ENCODE peak calls at places on chromosomes 7 and 10, in seven cellular contexts. D is suprapubic skin, P is AG04450, H is transverse colon, F is adrenal gland, Z is psoas muscle, B is keratinocyte. N is an unnamed sample.
A peak's percentile ranks its signal among the peaks of the same experiment; 100 is the strongest.

GRCh38 chr10:34955391-34955790 is 134.8 kb downstream of the CUL2 start:
- DNase-seq in D (no peak), P (no peak), H (no peak), F (no peak), Z (no peak), B (no peak), N (no peak)

GRCh38 chr7:121608785-121609184 is 212.7 kb upstream of the FAM3C start:
- DNase-seq in D (no peak), P (no peak), H (no peak), F (peak; percentile 79), Z (no peak), B (no peak), N (no peak)

GRCh38 chr7:19114591-19114855 is 2.9 kb downstream of the TWIST1 start:
- DNase-seq in D (no peak), P (no peak), H (no peak), F (no peak), Z (no peak), B (no peak), N (no peak)

GRCh38 chr10:132689721-132690360 is 96.1 kb downstream of the NKX6-2 start:
- DNase-seq in D (peak; percentile 53), P (no peak), H (no peak), F (no peak), Z (peak; percentile 19), B (no peak), N (peak; percentile 58)

GRCh38 chr10:3068201-3068967 is 1.0 kb downstream of the PFKP start:
- DNase-seq in D (no peak), P (no peak), H (peak; percentile 66), F (peak; percentile 73), Z (peak; percentile 76), B (no peak), N (no peak)

GRCh38 chr7:128352138-128352537 is 8.4 kb upstream of the RBM28 start:
- DNase-seq in D (no peak), P (no peak), H (peak; percentile 33), F (peak; percentile 78), Z (peak; percentile 82), B (no peak), N (peak; percentile 75)

GRCh38 chr10:110591760-110592159 is 24.3 kb downstream of the SMC3 start:
- DNase-seq in D (no peak), P (no peak), H (no peak), F (no peak), Z (no peak), B (no peak), N (no peak)

GRCh38 chr7:22920664-22921063 is 93.3 kb downstream of the HYCC1 start:
- DNase-seq in D (no peak), P (no peak), H (no peak), F (no peak), Z (no peak), B (no peak), N (no peak)

GRCh38 chr7:45922810-45923209 is 1.7 kb upstream of the IGFBP3 start:
- DNase-seq in D (no peak), P (no peak), H (no peak), F (no peak), Z (no peak), B (no peak), N (no peak)

GRCh38 chr10:122655524-122656307 is 43.9 kb downstream of the C10orf120 start:
- DNase-seq in D (no peak), P (no peak), H (no peak), F (peak; percentile 6), Z (no peak), B (no peak), N (no peak)

GRCh38 chr10:91579351-91579985 is 53.4 kb downstream of the PPP1R3C start:
- DNase-seq in D (no peak), P (no peak), H (no peak), F (no peak), Z (no peak), B (no peak), N (no peak)

GRCh38 chr10:31804416-31804815 is 124.2 kb downstream of the ARHGAP12 start:
- DNase-seq in D (no peak), P (no peak), H (no peak), F (no peak), Z (no peak), B (no peak), N (no peak)

GRCh38 chr10:23031318-23031717 is 64.1 kb upstream of the MSRB2 start:
- DNase-seq in D (no peak), P (no peak), H (no peak), F (no peak), Z (no peak), B (no peak), N (no peak)

GRCh38 chr7:158428131-158428841 is 159.3 kb downstream of the PTPRN2 start:
- DNase-seq in D (no peak), P (no peak), H (no peak), F (no peak), Z (no peak), B (no peak), N (no peak)

GRCh38 chr7:100544949-100545635 is 6.1 kb downstream of the AGFG2 start:
- DNase-seq in D (no peak), P (no peak), H (no peak), F (peak; percentile 61), Z (no peak), B (no peak), N (no peak)

GRCh38 chr10:125868372-125868975 is 12.6 kb downstream of the DHX32 start:
- DNase-seq in D (no peak), P (peak; percentile 32), H (peak; percentile 16), F (peak; percentile 42), Z (no peak), B (no peak), N (no peak)

GRCh38 chr7:16916111-16916639 is 34.4 kb upstream of the AGR3 start:
- DNase-seq in D (no peak), P (peak; percentile 63), H (no peak), F (no peak), Z (no peak), B (peak; percentile 74), N (no peak)

GRCh38 chr10:3785849-3786290 is 861 bp upstream of the KLF6 start:
- DNase-seq in D (no peak), P (no peak), H (peak; percentile 58), F (peak; percentile 28), Z (peak; percentile 78), B (no peak), N (peak; percentile 79)

GRCh38 chr10:90229486-90229885 is 528.1 kb downstream of the KIF20B start:
- DNase-seq in D (no peak), P (no peak), H (no peak), F (no peak), Z (no peak), B (no peak), N (no peak)

GRCh38 chr10:90226526-90226925 is 525.1 kb downstream of the KIF20B start:
- DNase-seq in D (no peak), P (no peak), H (no peak), F (no peak), Z (no peak), B (no peak), N (no peak)

GRCh38 chr10:90224791-90225566 is 523.6 kb downstream of the KIF20B start:
- DNase-seq in D (no peak), P (no peak), H (no peak), F (no peak), Z (no peak), B (no peak), N (no peak)

GRCh38 chr10:90227259-90227658 is 525.9 kb downstream of the KIF20B start:
- DNase-seq in D (no peak), P (peak; percentile 11), H (no peak), F (no peak), Z (no peak), B (peak; percentile 90), N (no peak)

DNA sequence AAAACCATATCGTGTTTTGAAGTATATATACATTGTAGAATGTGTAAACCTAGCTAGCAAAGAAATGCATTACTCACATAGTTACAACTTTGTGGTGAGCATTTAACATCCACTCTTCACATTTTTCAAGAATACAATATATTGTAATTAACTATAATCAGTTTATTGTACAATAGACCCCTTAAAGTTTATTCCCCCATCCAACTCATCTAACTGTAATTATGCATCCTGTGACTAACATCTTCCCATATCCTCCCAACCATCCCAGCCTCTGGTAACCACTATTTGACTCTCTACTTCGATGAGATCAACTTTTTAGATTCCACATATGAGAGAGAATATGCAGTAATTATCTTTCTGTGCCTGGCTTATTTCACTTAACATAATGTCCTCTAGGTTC is 526.4 kb downstream of the KIF20B start:
- DNase-seq in D (no peak), P (no peak), H (no peak), F (no peak), Z (no peak), B (no peak), N (no peak)
- H3K27ac ChIP-seq in D (no peak overlapping the region), P (no peak overlapping the region), H (no peak overlapping the region), F (no peak overlapping the region), Z (no peak overlapping the region), B (peak overlapping the region; percentile 45), N (no peak overlapping the region)

DNA sequence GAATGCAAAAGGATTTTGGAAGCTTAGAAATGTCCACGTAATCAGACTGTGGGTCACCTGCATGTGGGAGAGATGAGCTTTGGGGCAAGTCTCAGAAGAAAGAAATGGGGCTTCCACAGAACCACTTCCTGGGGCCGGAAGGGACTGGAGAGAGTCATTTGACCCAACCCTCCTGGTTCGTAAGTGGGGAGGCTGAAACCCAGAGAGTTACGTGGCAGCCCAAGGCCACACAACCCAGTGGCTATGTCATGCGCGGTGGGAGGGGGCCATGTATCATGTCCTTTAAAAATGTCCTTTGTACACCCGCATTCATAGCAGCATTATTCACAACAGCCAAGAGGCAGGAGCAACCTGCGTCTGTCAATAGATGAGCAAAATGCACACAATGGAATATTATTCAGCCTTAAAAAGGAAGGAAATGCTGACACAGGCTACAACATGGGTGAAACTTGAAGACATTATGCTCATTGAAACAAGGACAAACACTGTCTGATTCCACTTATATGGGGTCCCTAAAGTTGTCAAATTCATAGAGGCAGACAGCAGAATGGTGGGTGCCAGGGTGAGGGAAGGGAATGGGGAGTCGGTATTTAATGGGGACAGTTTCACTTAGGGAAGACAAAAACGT is 15.1 kb downstream of the CAMK2B start:
- DNase-seq in D (peak; percentile 62), P (no peak), H (no peak), F (peak; percentile 81), Z (peak; percentile 23), B (no peak), N (peak; percentile 17)
- H3K4me3 ChIP-seq in D (peak overlapping the region; percentile 47), P (no peak overlapping the region), H (no peak overlapping the region), F (no peak overlapping the region), Z (peak overlapping the region; percentile 68), B (no peak overlapping the region), N (peak overlapping the region; percentile 68)

DNA sequence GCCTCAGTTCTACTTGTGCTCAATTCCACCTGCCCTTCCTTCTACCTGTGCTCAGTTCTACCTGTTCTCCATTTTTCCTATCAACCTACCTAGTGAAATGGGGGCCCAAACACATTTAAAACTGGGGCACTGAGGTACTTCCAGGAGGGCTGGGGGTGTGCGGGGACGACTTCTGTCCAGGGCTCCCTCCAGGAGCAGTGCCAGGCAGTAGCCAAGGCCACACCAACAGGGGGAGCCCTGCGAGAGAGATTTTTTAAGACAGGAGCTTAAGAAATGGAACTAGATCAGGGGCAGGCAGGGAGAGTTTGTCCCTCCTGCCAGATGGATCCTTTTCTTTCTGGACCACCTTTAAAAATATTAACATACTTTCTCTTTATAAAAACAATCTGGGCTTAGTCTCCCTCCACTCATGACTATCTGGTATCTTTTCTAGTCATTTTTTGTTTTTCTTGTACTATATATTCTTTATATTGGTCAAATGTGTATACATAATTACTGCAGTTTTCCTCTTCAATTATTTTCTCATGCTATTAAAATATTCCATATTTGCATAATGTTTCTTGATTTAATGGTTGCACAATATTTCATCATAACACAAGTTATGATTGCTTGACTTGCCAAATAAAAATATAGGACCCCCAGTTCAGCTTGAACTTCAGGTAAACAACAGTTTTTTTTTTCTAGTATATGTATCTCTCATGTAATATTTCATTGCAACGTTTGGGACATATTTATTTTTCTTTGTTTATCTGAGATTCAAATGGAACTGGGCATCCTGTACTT is 47.3 kb upstream of the INSYN2A start:
- DNase-seq in D (no peak), P (no peak), H (peak; percentile 26), F (peak; percentile 35), Z (no peak), B (no peak), N (no peak)
- TF ChIP-seq CTCF in D (peak; percentile 13), P (peak; percentile 70), H (no peak), F (peak; percentile 42), Z (no peak), B (peak; percentile 77), N (no peak)

GRCh38 chr10:7948601-7949000 is 105.9 kb upstream of the GATA3 start:
- DNase-seq in D (no peak), P (no peak), H (no peak), F (no peak), Z (no peak), B (no peak), N (no peak)
- H3K27ac ChIP-seq in D (no peak overlapping the region), P (peak overlapping the region; percentile 79), H (no peak overlapping the region), F (no peak overlapping the region), Z (no peak overlapping the region), B (no peak overlapping the region), N (no peak overlapping the region)

N was measured in coronary artery.